ENCODE peak calls at places on chromosome 22, in five cellular contexts. A is naive thymus-derived CD8-positive, alpha-beta T cell; I is fibroblast of the conjunctiva; W is stomach; G is activated CD4-positive, alpha-beta T cell treated with anti-CD3 and anti-CD28 coated beads, Interleukin-2, amount 50 U/mL, for 48 hours. L is an unnamed sample.

GRCh38 chr22:50267591-50268390 is 2.4 kb downstream of the MAPK11 start:
- DNase-seq in A (peak; percentile 51), I (no peak), W (peak; percentile 72), G (peak; percentile 65), L (no peak)

GRCh38 chr22:44542561-44543222 is 44.7 kb upstream of the RTL6 start:
- DNase-seq in A (no peak), I (no peak), W (no peak), G (no peak), L (no peak)

GRCh38 chr22:48734359-48734758 is 1093.3 kb downstream of the BRD1 start:
- DNase-seq in A (no peak), I (no peak), W (no peak), G (no peak), L (no peak)

GRCh38 chr22:46684706-46685105 is 53.3 kb downstream of the CERK start:
- DNase-seq in A (no peak), I (no peak), W (peak; percentile 32), G (no peak), L (no peak)

GRCh38 chr22:47043835-47044721 is 281.6 kb downstream of the TBC1D22A start:
- DNase-seq in A (no peak), I (no peak), W (peak; percentile 63), G (no peak), L (peak; percentile 70)

GRCh38 chr22:31286360-31287255 is 5.7 kb downstream of the PIK3IP1 start:
- DNase-seq in A (peak; percentile 74), I (no peak), W (no peak), G (peak; percentile 55), L (no peak)

GRCh38 chr22:19892249-19892879 is 37.7 kb upstream of the GNB1L start:
- DNase-seq in A (peak; percentile 37), I (no peak), W (no peak), G (peak; percentile 62), L (no peak)

GRCh38 chr22:37173709-37174108 is 14.3 kb downstream of the C1QTNF6 start:
- DNase-seq in A (no peak), I (peak; percentile 34), W (no peak), G (no peak), L (no peak)

GRCh38 chr22:19607198-19608113 is 83.2 kb upstream of the CLDN5 start:
- DNase-seq in A (peak; percentile 32), I (no peak), W (peak; percentile 40), G (peak; percentile 47), L (peak; percentile 52)

GRCh38 chr22:30036656-30037055 is 43.6 kb upstream of the HORMAD2 start:
- DNase-seq in A (no peak), I (no peak), W (no peak), G (no peak), L (peak; percentile 55)

GRCh38 chr22:41574847-41575381 is 14.1 kb downstream of the CSDC2 start:
- DNase-seq in A (no peak), I (no peak), W (peak; percentile 49), G (no peak), L (no peak)